ENCODE peak calls at places on chromosomes 4 and X, in eight cellular contexts. K is lower leg skin, S is WTC11, A is HCT116, E is nephron progenitor cell, H is HAP-1, P is GM18507, Y is cardiac muscle cell. N is an unnamed sample.

GRCh38 chrX:41781500-41781899 is 57.5 kb downstream of the GPR82 start:
- DNase-seq in K (no peak), S (no peak), A (peak; percentile 31), E (no peak), H (peak; percentile 72), P (no peak), Y (peak; percentile 49), N (no peak)

GRCh38 chr4:182192511-182193181 is 50.6 kb upstream of the TENM3 start:
- DNase-seq in K (no peak), S (no peak), A (no peak), E (no peak), H (no peak), P (no peak), Y (peak; percentile 54), N (no peak)

GRCh38 chr4:105632599-105632998 is 75.9 kb downstream of the INTS12 start:
- DNase-seq in K (no peak), S (no peak), A (no peak), E (no peak), H (peak; percentile 38), P (no peak), Y (no peak), N (no peak)

GRCh38 chr4:4333265-4333706 is 43.2 kb downstream of the ZBTB49 start:
- DNase-seq in K (no peak), S (no peak), A (no peak), E (no peak), H (no peak), P (no peak), Y (peak; percentile 96), N (no peak)

GRCh38 chr4:176622251-176622968 is 170.3 kb downstream of the VEGFC start:
- DNase-seq in K (no peak), S (no peak), A (no peak), E (no peak), H (no peak), P (no peak), Y (peak; percentile 70), N (no peak)

GRCh38 chr4:79747252-79747651 is 325.8 kb downstream of the ANTXR2 start:
- DNase-seq in K (no peak), S (no peak), A (no peak), E (no peak), H (no peak), P (no peak), Y (no peak), N (no peak)

GRCh38 chrX:153967536-153968214 is 3.9 kb downstream of the HCFC1 start:
- DNase-seq in K (no peak), S (no peak), A (no peak), E (no peak), H (no peak), P (no peak), Y (no peak), N (no peak)

GRCh38 chrX:44400588-44400987 is 57.1 kb upstream of the EFHC2 start:
- DNase-seq in K (no peak), S (no peak), A (peak; percentile 64), E (no peak), H (no peak), P (no peak), Y (peak; percentile 87), N (no peak)

GRCh38 chrX:131675596-131676194 is 131.8 kb downstream of the OR13H1 start:
- DNase-seq in K (no peak), S (no peak), A (peak; percentile 7), E (peak; percentile 10), H (peak; percentile 60), P (no peak), Y (peak; percentile 1), N (no peak)

GRCh38 chr4:107275192-107275591 is 239.1 kb upstream of the DKK2 start:
- DNase-seq in K (no peak), S (no peak), A (no peak), E (no peak), H (no peak), P (no peak), Y (no peak), N (no peak)

GRCh38 chr4:186719925-186720694 is 3.5 kb downstream of the FAT1 start:
- DNase-seq in K (no peak), S (no peak), A (no peak), E (no peak), H (no peak), P (no peak), Y (peak; percentile 70), N (no peak)

GRCh38 chr4:5845035-5845905 is 47.6 kb downstream of the CRMP1 start:
- DNase-seq in K (no peak), S (no peak), A (no peak), E (peak; percentile 13), H (no peak), P (no peak), Y (no peak), N (no peak)

GRCh38 chr4:19592391-19592790 is 659.3 kb upstream of the SLIT2 start:
- DNase-seq in K (no peak), S (no peak), A (no peak), E (no peak), H (no peak), P (no peak), Y (no peak), N (no peak)

GRCh38 chr4:174669278-174669677 is 147.0 kb upstream of the HPGD start:
- DNase-seq in K (no peak), S (no peak), A (no peak), E (no peak), H (no peak), P (no peak), Y (peak; percentile 88), N (no peak)

N was measured in CD4-positive, alpha-beta T cell.